ENCODE peak calls at places on chromosomes 13 and 19, in six cellular contexts. One of them, this sample, is unnamed.

GRCh38 chr19:54449701-54450069 is 686 bp downstream of the LENG8 start:
- DNase-seq in D341Med: no peak
- DNase-seq in stimulated activated CD4-positive, alpha-beta T cell treated with anti-CD3 and anti-CD28 coated beads, Interleukin-12 subunit alpha, Interleukin-12 subunit beta, amount 100 ng/mL, for 24 hours: no peak
- DNase-seq in erythroblast: no peak
- DNase-seq in COLO829: no peak
- DNase-seq in activated T-cell treated with anti-CD3 and anti-CD28 coated beads for 1 hour: no peak
- DNase-seq in this sample: no peak

GRCh38 chr19:6720369-6721112 is at the start of gene C3:
- DNase-seq in stimulated activated CD4-positive, alpha-beta T cell treated with anti-CD3 and anti-CD28 coated beads, Interleukin-12 subunit alpha, Interleukin-12 subunit beta, amount 100 ng/mL, for 24 hours: no peak
- DNase-seq in activated T-cell treated with anti-CD3 and anti-CD28 coated beads for 1 hour: no peak
- DNase-seq in COLO829: no peak
- DNase-seq in D341Med: no peak
- DNase-seq in erythroblast: no peak
- DNase-seq in this sample: no peak

GRCh38 chr13:92682832-92683517 is 543.6 kb upstream of the GPC6 start:
- DNase-seq in COLO829: no peak
- DNase-seq in erythroblast: no peak
- DNase-seq in stimulated activated CD4-positive, alpha-beta T cell treated with anti-CD3 and anti-CD28 coated beads, Interleukin-12 subunit alpha, Interleukin-12 subunit beta, amount 100 ng/mL, for 24 hours: no peak
- DNase-seq in D341Med: no peak
- DNase-seq in activated T-cell treated with anti-CD3 and anti-CD28 coated beads for 1 hour: no peak
- DNase-seq in this sample: no peak

GRCh38 chr19:44005968-44006367 is 3.2 kb downstream of the ZNF230 start:
- DNase-seq in D341Med: no peak
- DNase-seq in activated T-cell treated with anti-CD3 and anti-CD28 coated beads for 1 hour: no peak
- DNase-seq in erythroblast: no peak
- DNase-seq in stimulated activated CD4-positive, alpha-beta T cell treated with anti-CD3 and anti-CD28 coated beads, Interleukin-12 subunit alpha, Interleukin-12 subunit beta, amount 100 ng/mL, for 24 hours: no peak
- DNase-seq in COLO829: no peak
- DNase-seq in this sample: no peak

GRCh38 chr19:30175987-30176386 is 196.2 kb upstream of the ZNF536 start:
- DNase-seq in stimulated activated CD4-positive, alpha-beta T cell treated with anti-CD3 and anti-CD28 coated beads, Interleukin-12 subunit alpha, Interleukin-12 subunit beta, amount 100 ng/mL, for 24 hours: no peak
- DNase-seq in D341Med: no peak
- DNase-seq in erythroblast: no peak
- DNase-seq in COLO829: no peak
- DNase-seq in activated T-cell treated with anti-CD3 and anti-CD28 coated beads for 1 hour: no peak
- DNase-seq in this sample: no peak

GRCh38 chr13:59458908-59459579 is 704.7 kb downstream of the DIAPH3 start:
- DNase-seq in activated T-cell treated with anti-CD3 and anti-CD28 coated beads for 1 hour: no peak
- DNase-seq in COLO829: no peak
- DNase-seq in erythroblast: no peak
- DNase-seq in stimulated activated CD4-positive, alpha-beta T cell treated with anti-CD3 and anti-CD28 coated beads, Interleukin-12 subunit alpha, Interleukin-12 subunit beta, amount 100 ng/mL, for 24 hours: no peak
- DNase-seq in D341Med: no peak
- DNase-seq in this sample: no peak

GRCh38 chr19:35347171-35347929 is at the start of gene FFAR1:
- DNase-seq in stimulated activated CD4-positive, alpha-beta T cell treated with anti-CD3 and anti-CD28 coated beads, Interleukin-12 subunit alpha, Interleukin-12 subunit beta, amount 100 ng/mL, for 24 hours: peak
- DNase-seq in erythroblast: no peak
- DNase-seq in activated T-cell treated with anti-CD3 and anti-CD28 coated beads for 1 hour: no peak
- DNase-seq in D341Med: no peak
- DNase-seq in COLO829: no peak
- DNase-seq in this sample: no peak

GRCh38 chr19:10858204-10858828 is 10.1 kb downstream of the C19orf38 start:
- DNase-seq in activated T-cell treated with anti-CD3 and anti-CD28 coated beads for 1 hour: peak
- DNase-seq in erythroblast: peak
- DNase-seq in COLO829: no peak
- DNase-seq in D341Med: peak
- DNase-seq in stimulated activated CD4-positive, alpha-beta T cell treated with anti-CD3 and anti-CD28 coated beads, Interleukin-12 subunit alpha, Interleukin-12 subunit beta, amount 100 ng/mL, for 24 hours: no peak
- DNase-seq in this sample: no peak

GRCh38 chr13:103403148-103403740 is 337.0 kb upstream of the SLC10A2 start:
- DNase-seq in COLO829: no peak
- DNase-seq in D341Med: peak
- DNase-seq in erythroblast: no peak
- DNase-seq in stimulated activated CD4-positive, alpha-beta T cell treated with anti-CD3 and anti-CD28 coated beads, Interleukin-12 subunit alpha, Interleukin-12 subunit beta, amount 100 ng/mL, for 24 hours: no peak
- DNase-seq in activated T-cell treated with anti-CD3 and anti-CD28 coated beads for 1 hour: no peak
- DNase-seq in this sample: no peak

GRCh38 chr19:1079566-1080111 is 12.7 kb downstream of the ARHGAP45 start:
- DNase-seq in stimulated activated CD4-positive, alpha-beta T cell treated with anti-CD3 and anti-CD28 coated beads, Interleukin-12 subunit alpha, Interleukin-12 subunit beta, amount 100 ng/mL, for 24 hours: no peak
- DNase-seq in D341Med: no peak
- DNase-seq in erythroblast: no peak
- DNase-seq in COLO829: no peak
- DNase-seq in activated T-cell treated with anti-CD3 and anti-CD28 coated beads for 1 hour: no peak
- DNase-seq in this sample: no peak

GRCh38 chr13:110617326-110618072 is 2.2 kb downstream of the NAXD start:
- DNase-seq in D341Med: no peak
- DNase-seq in activated T-cell treated with anti-CD3 and anti-CD28 coated beads for 1 hour: no peak
- DNase-seq in erythroblast: peak
- DNase-seq in COLO829: no peak
- DNase-seq in stimulated activated CD4-positive, alpha-beta T cell treated with anti-CD3 and anti-CD28 coated beads, Interleukin-12 subunit alpha, Interleukin-12 subunit beta, amount 100 ng/mL, for 24 hours: no peak
- DNase-seq in this sample: no peak

GRCh38 chr19:31214086-31214485 is 135.2 kb downstream of the TSHZ3 start:
- DNase-seq in D341Med: no peak
- DNase-seq in COLO829: peak
- DNase-seq in activated T-cell treated with anti-CD3 and anti-CD28 coated beads for 1 hour: peak
- DNase-seq in erythroblast: no peak
- DNase-seq in stimulated activated CD4-positive, alpha-beta T cell treated with anti-CD3 and anti-CD28 coated beads, Interleukin-12 subunit alpha, Interleukin-12 subunit beta, amount 100 ng/mL, for 24 hours: peak
- DNase-seq in this sample: no peak

GRCh38 chr19:40465025-40465780 is at the start of gene BLVRB:
- DNase-seq in stimulated activated CD4-positive, alpha-beta T cell treated with anti-CD3 and anti-CD28 coated beads, Interleukin-12 subunit alpha, Interleukin-12 subunit beta, amount 100 ng/mL, for 24 hours: no peak
- DNase-seq in COLO829: no peak
- DNase-seq in D341Med: no peak
- DNase-seq in erythroblast: peak
- DNase-seq in activated T-cell treated with anti-CD3 and anti-CD28 coated beads for 1 hour: no peak
- DNase-seq in this sample: no peak

GRCh38 chr19:14553042-14553938 is 18.6 kb downstream of the NDUFB7 start:
- DNase-seq in stimulated activated CD4-positive, alpha-beta T cell treated with anti-CD3 and anti-CD28 coated beads, Interleukin-12 subunit alpha, Interleukin-12 subunit beta, amount 100 ng/mL, for 24 hours: no peak
- DNase-seq in D341Med: no peak
- DNase-seq in activated T-cell treated with anti-CD3 and anti-CD28 coated beads for 1 hour: no peak
- DNase-seq in COLO829: no peak
- DNase-seq in erythroblast: no peak
- DNase-seq in this sample: no peak

GRCh38 chr19:49591731-49592485 is 926 bp downstream of the PRR12 start:
- DNase-seq in stimulated activated CD4-positive, alpha-beta T cell treated with anti-CD3 and anti-CD28 coated beads, Interleukin-12 subunit alpha, Interleukin-12 subunit beta, amount 100 ng/mL, for 24 hours: no peak
- DNase-seq in activated T-cell treated with anti-CD3 and anti-CD28 coated beads for 1 hour: peak
- DNase-seq in D341Med: peak
- DNase-seq in COLO829: peak
- DNase-seq in erythroblast: peak
- DNase-seq in this sample: no peak

GRCh38 chr19:19342086-19343015 is 21.7 kb downstream of the MAU2 start:
- DNase-seq in erythroblast: peak
- DNase-seq in COLO829: peak
- DNase-seq in D341Med: peak
- DNase-seq in stimulated activated CD4-positive, alpha-beta T cell treated with anti-CD3 and anti-CD28 coated beads, Interleukin-12 subunit alpha, Interleukin-12 subunit beta, amount 100 ng/mL, for 24 hours: no peak
- DNase-seq in activated T-cell treated with anti-CD3 and anti-CD28 coated beads for 1 hour: no peak
- DNase-seq in this sample: peak

GRCh38 chr19:4556574-4557185 is 2.8 kb downstream of the SEMA6B start:
- DNase-seq in stimulated activated CD4-positive, alpha-beta T cell treated with anti-CD3 and anti-CD28 coated beads, Interleukin-12 subunit alpha, Interleukin-12 subunit beta, amount 100 ng/mL, for 24 hours: no peak
- DNase-seq in activated T-cell treated with anti-CD3 and anti-CD28 coated beads for 1 hour: no peak
- DNase-seq in erythroblast: peak
- DNase-seq in COLO829: peak
- DNase-seq in D341Med: peak
- DNase-seq in this sample: no peak

GRCh38 chr13:51635137-51635878 is 51.0 kb downstream of the WDFY2 start:
- DNase-seq in activated T-cell treated with anti-CD3 and anti-CD28 coated beads for 1 hour: no peak
- DNase-seq in COLO829: no peak
- DNase-seq in stimulated activated CD4-positive, alpha-beta T cell treated with anti-CD3 and anti-CD28 coated beads, Interleukin-12 subunit alpha, Interleukin-12 subunit beta, amount 100 ng/mL, for 24 hours: no peak
- DNase-seq in D341Med: no peak
- DNase-seq in erythroblast: no peak
- DNase-seq in this sample: no peak

GRCh38 chr13:48575014-48575413 is 42.1 kb upstream of the RCBTB2 start:
- DNase-seq in stimulated activated CD4-positive, alpha-beta T cell treated with anti-CD3 and anti-CD28 coated beads, Interleukin-12 subunit alpha, Interleukin-12 subunit beta, amount 100 ng/mL, for 24 hours: no peak
- DNase-seq in COLO829: no peak
- DNase-seq in erythroblast: no peak
- DNase-seq in activated T-cell treated with anti-CD3 and anti-CD28 coated beads for 1 hour: no peak
- DNase-seq in D341Med: no peak
- DNase-seq in this sample: no peak

GRCh38 chr13:53075356-53076041 is 46.9 kb downstream of the OLFM4 start:
- DNase-seq in D341Med: peak
- DNase-seq in stimulated activated CD4-positive, alpha-beta T cell treated with anti-CD3 and anti-CD28 coated beads, Interleukin-12 subunit alpha, Interleukin-12 subunit beta, amount 100 ng/mL, for 24 hours: no peak
- DNase-seq in erythroblast: no peak
- DNase-seq in COLO829: no peak
- DNase-seq in activated T-cell treated with anti-CD3 and anti-CD28 coated beads for 1 hour: no peak
- DNase-seq in this sample: no peak